ENCODE peak calls at places on chromosomes 5 and 9, in eight cellular contexts. One of them, this sample, is unnamed.

GRCh38 chr9:125361837-125362531 is 100.4 kb downstream of the GAPVD1 start:
- DNase-seq in endothelial cell: peak
- DNase-seq in HL-60: no peak
- DNase-seq in AG04450: no peak
- DNase-seq in transverse colon: no peak
- DNase-seq in stomach: no peak
- DNase-seq in GM23338: peak
- DNase-seq in A549: peak
- DNase-seq in this sample: no peak

GRCh38 chr5:5619546-5619945 is 197.1 kb downstream of the ICE1 start:
- DNase-seq in endothelial cell: no peak
- DNase-seq in HL-60: no peak
- DNase-seq in AG04450: no peak
- DNase-seq in transverse colon: no peak
- DNase-seq in stomach: no peak
- DNase-seq in GM23338: no peak
- DNase-seq in A549: no peak
- DNase-seq in this sample: no peak

GRCh38 chr5:8714197-8714596 is 831.7 kb downstream of the SEMA5A start:
- DNase-seq in endothelial cell: no peak
- DNase-seq in HL-60: no peak
- DNase-seq in AG04450: no peak
- DNase-seq in transverse colon: no peak
- DNase-seq in stomach: no peak
- DNase-seq in GM23338: no peak
- DNase-seq in A549: no peak
- DNase-seq in this sample: no peak

GRCh38 chr5:56440871-56441740 is 208.0 kb upstream of the ANKRD55 start:
- DNase-seq in endothelial cell: no peak
- DNase-seq in HL-60: peak
- DNase-seq in AG04450: peak
- DNase-seq in transverse colon: peak
- DNase-seq in stomach: no peak
- DNase-seq in GM23338: no peak
- DNase-seq in A549: peak
- DNase-seq in this sample: no peak

GRCh38 chr9:70601000-70601929 is 186.8 kb upstream of the KLF9 start:
- DNase-seq in endothelial cell: no peak
- DNase-seq in HL-60: no peak
- DNase-seq in AG04450: peak
- DNase-seq in transverse colon: peak
- DNase-seq in stomach: peak
- DNase-seq in GM23338: no peak
- DNase-seq in A549: no peak
- DNase-seq in this sample: peak

GRCh38 chr9:136171009-136171800 is 33.7 kb downstream of the LHX3 start:
- DNase-seq in endothelial cell: no peak
- DNase-seq in HL-60: no peak
- DNase-seq in AG04450: no peak
- DNase-seq in transverse colon: no peak
- DNase-seq in stomach: no peak
- DNase-seq in GM23338: peak
- DNase-seq in A549: peak
- DNase-seq in this sample: no peak

GRCh38 chr9:86946712-86947145 is 577 bp downstream of the GAS1 start:
- DNase-seq in endothelial cell: no peak
- DNase-seq in HL-60: peak
- DNase-seq in AG04450: no peak
- DNase-seq in transverse colon: peak
- DNase-seq in stomach: peak
- DNase-seq in GM23338: no peak
- DNase-seq in A549: peak
- DNase-seq in this sample: no peak

GRCh38 chr5:35213608-35214007 is 16.7 kb downstream of the PRLR start:
- DNase-seq in endothelial cell: no peak
- DNase-seq in HL-60: no peak
- DNase-seq in AG04450: no peak
- DNase-seq in transverse colon: no peak
- DNase-seq in stomach: no peak
- DNase-seq in GM23338: no peak
- DNase-seq in A549: no peak
- DNase-seq in this sample: no peak

GRCh38 chr9:137918331-137919094 is 40.9 kb downstream of the CACNA1B start:
- DNase-seq in endothelial cell: no peak
- DNase-seq in HL-60: no peak
- DNase-seq in AG04450: no peak
- DNase-seq in transverse colon: no peak
- DNase-seq in stomach: no peak
- DNase-seq in GM23338: no peak
- DNase-seq in A549: no peak
- DNase-seq in this sample: peak

GRCh38 chr9:98081477-98082219 is 25.1 kb downstream of the NANS start:
- DNase-seq in endothelial cell: no peak
- DNase-seq in HL-60: no peak
- DNase-seq in AG04450: no peak
- DNase-seq in transverse colon: peak
- DNase-seq in stomach: peak
- DNase-seq in GM23338: no peak
- DNase-seq in A549: peak
- DNase-seq in this sample: no peak

GRCh38 chr5:66717455-66718373 is 121.5 kb downstream of the MAST4 start:
- DNase-seq in endothelial cell: no peak
- DNase-seq in HL-60: no peak
- DNase-seq in AG04450: no peak
- DNase-seq in transverse colon: no peak
- DNase-seq in stomach: no peak
- DNase-seq in GM23338: no peak
- DNase-seq in A549: no peak
- DNase-seq in this sample: no peak

DNA sequence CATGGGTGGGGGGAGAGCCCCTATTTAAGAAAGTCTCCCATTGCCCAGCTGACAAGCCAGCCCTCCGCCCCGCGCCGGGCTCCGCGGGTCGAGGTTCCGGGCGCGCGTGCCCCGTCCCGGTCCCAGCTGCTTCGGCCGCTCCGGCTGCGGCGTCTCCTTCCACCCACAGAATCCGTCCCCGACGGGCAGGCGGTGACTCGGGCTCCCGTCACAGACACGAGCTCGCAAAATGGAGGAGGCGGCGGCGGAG is 204 bp downstream of the NR3C1 start:
- DNase-seq in endothelial cell: no peak
- DNase-seq in HL-60: no peak
- DNase-seq in AG04450: no peak
- DNase-seq in transverse colon: no peak
- DNase-seq in stomach: no peak
- DNase-seq in GM23338: no peak
- DNase-seq in A549: no peak
- DNase-seq in this sample: no peak
- TF ChIP-seq CTCF in endothelial cell: no peak
- TF ChIP-seq CTCF in HL-60: no peak
- TF ChIP-seq CTCF in AG04450: no peak
- TF ChIP-seq CTCF in transverse colon: no peak
- TF ChIP-seq CTCF in stomach: no peak
- TF ChIP-seq CTCF in GM23338: no peak
- TF ChIP-seq CTCF in A549: no peak
- TF ChIP-seq CTCF in this sample: no peak

GRCh38 chr9:8613346-8613825 is 813.8 kb upstream of the DMAC1 start:
- DNase-seq in endothelial cell: no peak
- DNase-seq in HL-60: no peak
- DNase-seq in AG04450: no peak
- DNase-seq in transverse colon: no peak
- DNase-seq in stomach: no peak
- DNase-seq in GM23338: no peak
- DNase-seq in A549: no peak
- DNase-seq in this sample: no peak
- TF ChIP-seq CTCF in endothelial cell: no peak
- TF ChIP-seq CTCF in HL-60: no peak
- TF ChIP-seq CTCF in AG04450: no peak
- TF ChIP-seq CTCF in transverse colon: no peak
- TF ChIP-seq CTCF in stomach: no peak
- TF ChIP-seq CTCF in GM23338: no peak
- TF ChIP-seq CTCF in A549: no peak
- TF ChIP-seq CTCF in this sample: no peak

GRCh38 chr5:172760136-172760535 is 10.9 kb downstream of the DUSP1 start:
- DNase-seq in endothelial cell: no peak
- DNase-seq in HL-60: no peak
- DNase-seq in AG04450: no peak
- DNase-seq in transverse colon: no peak
- DNase-seq in stomach: no peak
- DNase-seq in GM23338: no peak
- DNase-seq in A549: no peak
- DNase-seq in this sample: no peak

GRCh38 chr5:172757394-172758010 is 13.5 kb downstream of the DUSP1 start:
- DNase-seq in endothelial cell: no peak
- DNase-seq in HL-60: no peak
- DNase-seq in AG04450: no peak
- DNase-seq in transverse colon: no peak
- DNase-seq in stomach: no peak
- DNase-seq in GM23338: peak
- DNase-seq in A549: no peak
- DNase-seq in this sample: no peak

GRCh38 chr5:172758836-172759149 is 12.2 kb downstream of the DUSP1 start:
- DNase-seq in endothelial cell: no peak
- DNase-seq in HL-60: no peak
- DNase-seq in AG04450: no peak
- DNase-seq in transverse colon: no peak
- DNase-seq in stomach: no peak
- DNase-seq in GM23338: no peak
- DNase-seq in A549: no peak
- DNase-seq in this sample: no peak

GRCh38 chr5:172756764-172757393 is 14.1 kb downstream of the DUSP1 start:
- DNase-seq in endothelial cell: no peak
- DNase-seq in HL-60: no peak
- DNase-seq in AG04450: no peak
- DNase-seq in transverse colon: no peak
- DNase-seq in stomach: no peak
- DNase-seq in GM23338: no peak
- DNase-seq in A549: no peak
- DNase-seq in this sample: no peak

DNA sequence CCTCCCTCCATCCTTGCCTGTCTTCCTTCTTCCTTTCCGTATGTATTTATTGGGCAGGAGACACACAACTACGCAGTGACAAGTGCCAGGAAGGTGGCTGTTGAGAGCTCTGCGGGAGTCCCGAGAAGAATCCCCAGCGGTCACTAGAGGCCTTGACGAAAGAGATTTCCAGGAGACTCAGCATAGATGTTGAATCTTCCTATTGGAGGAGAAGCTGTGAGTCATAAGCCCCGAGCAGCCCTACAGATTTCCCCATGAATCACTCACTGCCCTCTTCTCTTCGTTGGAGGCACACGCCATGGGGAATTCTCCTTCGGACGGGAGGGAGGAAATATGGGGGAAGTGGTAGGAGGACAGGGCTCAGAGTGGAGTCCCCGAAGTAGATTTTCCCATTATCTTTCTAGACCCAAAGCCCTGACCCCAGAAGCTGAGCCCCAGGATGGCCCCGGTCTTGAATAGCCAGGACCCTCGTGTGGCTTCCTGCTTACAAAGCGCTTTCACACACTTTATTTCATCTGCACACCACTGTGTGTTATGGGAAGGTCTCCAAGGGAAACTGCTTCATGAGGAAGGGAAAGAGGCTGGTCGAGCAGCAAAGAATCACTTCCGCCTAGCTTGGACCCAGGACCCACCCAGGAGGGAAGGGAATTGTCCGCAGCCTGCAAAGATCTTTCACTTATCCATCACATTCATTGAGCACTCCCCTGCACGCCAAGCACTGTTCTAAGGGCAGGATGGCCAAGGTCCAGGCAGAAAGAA is 12.7 kb downstream of the DUSP1 start:
- DNase-seq in endothelial cell: no peak
- DNase-seq in HL-60: no peak
- DNase-seq in AG04450: peak
- DNase-seq in transverse colon: no peak
- DNase-seq in stomach: no peak
- DNase-seq in GM23338: peak
- DNase-seq in A549: peak
- DNase-seq in this sample: no peak
- TF ChIP-seq CTCF in endothelial cell: no peak
- TF ChIP-seq CTCF in HL-60: no peak
- TF ChIP-seq CTCF in AG04450: peak
- TF ChIP-seq CTCF in transverse colon: no peak
- TF ChIP-seq CTCF in stomach: no peak
- TF ChIP-seq CTCF in GM23338: no peak
- TF ChIP-seq CTCF in A549: no peak
- TF ChIP-seq CTCF in this sample: no peak

DNA sequence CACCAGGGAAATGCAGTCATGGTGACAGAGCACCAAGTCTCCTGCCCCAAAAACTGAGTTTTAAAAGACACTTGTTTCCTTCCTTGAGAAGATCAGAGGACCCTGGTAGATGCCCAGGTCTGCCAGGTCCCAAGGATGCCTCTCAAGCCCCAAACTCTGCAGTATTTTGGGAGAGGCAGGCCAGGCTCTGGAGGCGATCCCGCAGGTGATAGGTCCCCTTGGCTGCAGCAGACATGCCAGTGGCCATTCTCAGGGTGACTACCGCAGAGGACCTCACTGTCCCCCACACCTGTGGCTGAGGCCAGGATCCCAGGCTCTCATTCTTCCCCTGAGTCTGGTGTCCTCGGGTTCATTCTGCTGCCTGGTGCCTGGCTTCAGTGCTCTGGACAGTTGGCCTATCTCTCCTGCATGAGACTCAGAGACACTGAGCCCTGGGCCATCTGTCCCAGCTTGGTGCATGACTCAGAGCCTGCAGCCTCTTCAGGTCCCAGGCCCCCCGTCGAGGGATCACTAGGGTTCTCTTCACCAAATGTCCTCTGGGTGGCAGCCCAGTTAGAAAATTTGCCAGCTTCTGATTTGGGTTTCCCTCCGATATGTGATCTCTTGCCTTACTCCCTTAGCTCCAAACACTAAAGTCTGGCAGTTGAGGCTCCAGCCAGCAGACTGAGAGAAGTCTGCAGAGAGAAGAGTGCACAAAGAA is 59.7 kb upstream of the GARNL3 start:
- DNase-seq in endothelial cell: no peak
- DNase-seq in HL-60: no peak
- DNase-seq in AG04450: no peak
- DNase-seq in transverse colon: no peak
- DNase-seq in stomach: no peak
- DNase-seq in GM23338: peak
- DNase-seq in A549: peak
- DNase-seq in this sample: no peak
- TF ChIP-seq CTCF in endothelial cell: peak
- TF ChIP-seq CTCF in HL-60: peak
- TF ChIP-seq CTCF in AG04450: peak
- TF ChIP-seq CTCF in transverse colon: no peak
- TF ChIP-seq CTCF in stomach: no peak
- TF ChIP-seq CTCF in GM23338: peak
- TF ChIP-seq CTCF in A549: peak
- TF ChIP-seq CTCF in this sample: peak

DNA sequence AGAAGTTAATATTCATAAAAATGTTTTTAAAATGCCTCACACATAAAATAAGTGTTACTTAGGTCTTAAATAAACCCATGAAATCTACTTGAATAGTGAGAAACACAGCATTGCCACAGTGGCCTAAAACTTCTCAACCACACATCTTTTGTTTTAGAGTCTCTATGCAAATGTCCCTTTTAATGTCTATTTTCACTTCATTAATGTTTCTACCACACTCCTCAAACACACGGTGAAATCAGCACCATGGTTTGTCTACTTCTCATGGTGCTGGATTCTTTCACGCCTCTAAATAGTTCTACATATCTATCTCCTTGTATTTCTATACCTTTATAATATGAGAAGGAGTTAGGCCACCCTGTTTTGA is 111.2 kb downstream of the EDIL3 start:
- DNase-seq in endothelial cell: no peak
- DNase-seq in HL-60: no peak
- DNase-seq in AG04450: no peak
- DNase-seq in transverse colon: no peak
- DNase-seq in stomach: no peak
- DNase-seq in GM23338: no peak
- DNase-seq in A549: no peak
- DNase-seq in this sample: no peak
- TF ChIP-seq CTCF in endothelial cell: no peak
- TF ChIP-seq CTCF in HL-60: no peak
- TF ChIP-seq CTCF in AG04450: no peak
- TF ChIP-seq CTCF in transverse colon: no peak
- TF ChIP-seq CTCF in stomach: no peak
- TF ChIP-seq CTCF in GM23338: no peak
- TF ChIP-seq CTCF in A549: no peak
- TF ChIP-seq CTCF in this sample: no peak

This sample was measured in osteocyte.